ENCODE peak calls at places on chromosomes 16 and 17, in seven cellular contexts. One of them, this sample, is unnamed.

GRCh38 chr17:66040402-66040801 is 151.5 kb downstream of the CEP112 start:
- DNase-seq in left ventricle myocardium inferior: no peak
- DNase-seq in IMR-90: no peak
- DNase-seq in adrenal gland: peak
- DNase-seq in pancreas: no peak
- DNase-seq in coronary artery: no peak
- DNase-seq in PC-9: no peak
- DNase-seq in this sample: no peak

GRCh38 chr16:30786936-30787612 is at the start of gene ZNF629:
- DNase-seq in left ventricle myocardium inferior: peak
- DNase-seq in IMR-90: peak
- DNase-seq in adrenal gland: peak
- DNase-seq in pancreas: peak
- DNase-seq in coronary artery: no peak
- DNase-seq in PC-9: peak
- DNase-seq in this sample: peak

GRCh38 chr17:56165017-56165720 is 11.9 kb downstream of the ANKFN1 start:
- DNase-seq in left ventricle myocardium inferior: no peak
- DNase-seq in IMR-90: peak
- DNase-seq in adrenal gland: no peak
- DNase-seq in pancreas: no peak
- DNase-seq in coronary artery: no peak
- DNase-seq in PC-9: no peak
- DNase-seq in this sample: no peak

GRCh38 chr17:12316021-12316420 is 295.3 kb downstream of the MAP2K4 start:
- DNase-seq in left ventricle myocardium inferior: no peak
- DNase-seq in IMR-90: peak
- DNase-seq in adrenal gland: no peak
- DNase-seq in pancreas: no peak
- DNase-seq in coronary artery: no peak
- DNase-seq in PC-9: no peak
- DNase-seq in this sample: no peak

GRCh38 chr17:47621293-47622178 is 28.2 kb upstream of the KPNB1 start:
- DNase-seq in left ventricle myocardium inferior: no peak
- DNase-seq in IMR-90: peak
- DNase-seq in adrenal gland: peak
- DNase-seq in pancreas: no peak
- DNase-seq in coronary artery: no peak
- DNase-seq in PC-9: peak
- DNase-seq in this sample: peak

GRCh38 chr16:87062569-87063442 is 254.4 kb downstream of the C16orf95 start:
- DNase-seq in left ventricle myocardium inferior: peak
- DNase-seq in IMR-90: peak
- DNase-seq in adrenal gland: peak
- DNase-seq in pancreas: peak
- DNase-seq in coronary artery: peak
- DNase-seq in PC-9: no peak
- DNase-seq in this sample: peak

GRCh38 chr17:44543213-44543904 is 13.9 kb upstream of the FZD2 start:
- DNase-seq in left ventricle myocardium inferior: no peak
- DNase-seq in IMR-90: peak
- DNase-seq in adrenal gland: no peak
- DNase-seq in pancreas: no peak
- DNase-seq in coronary artery: no peak
- DNase-seq in PC-9: peak
- DNase-seq in this sample: peak

GRCh38 chr16:66228791-66229190 is 137.7 kb upstream of the CDH5 start:
- DNase-seq in left ventricle myocardium inferior: no peak
- DNase-seq in IMR-90: peak
- DNase-seq in adrenal gland: no peak
- DNase-seq in pancreas: no peak
- DNase-seq in coronary artery: no peak
- DNase-seq in PC-9: no peak
- DNase-seq in this sample: no peak

GRCh38 chr16:29738514-29738913 is 7.3 kb downstream of the C16orf54 start:
- DNase-seq in left ventricle myocardium inferior: no peak
- DNase-seq in IMR-90: no peak
- DNase-seq in adrenal gland: no peak
- DNase-seq in pancreas: no peak
- DNase-seq in coronary artery: no peak
- DNase-seq in PC-9: peak
- DNase-seq in this sample: no peak

GRCh38 chr16:86865866-86866675 is 287.7 kb downstream of the FOXL1 start:
- DNase-seq in left ventricle myocardium inferior: peak
- DNase-seq in IMR-90: peak
- DNase-seq in adrenal gland: no peak
- DNase-seq in pancreas: no peak
- DNase-seq in coronary artery: peak
- DNase-seq in PC-9: no peak
- DNase-seq in this sample: peak

GRCh38 chr17:76547183-76547641 is 7.4 kb downstream of the PRCD start:
- DNase-seq in left ventricle myocardium inferior: peak
- DNase-seq in IMR-90: peak
- DNase-seq in adrenal gland: peak
- DNase-seq in pancreas: peak
- DNase-seq in coronary artery: peak
- DNase-seq in PC-9: no peak
- DNase-seq in this sample: no peak

GRCh38 chr16:48086422-48086821 is 69.4 kb downstream of the ABCC12 start:
- DNase-seq in left ventricle myocardium inferior: no peak
- DNase-seq in IMR-90: no peak
- DNase-seq in adrenal gland: no peak
- DNase-seq in pancreas: no peak
- DNase-seq in coronary artery: no peak
- DNase-seq in PC-9: no peak
- DNase-seq in this sample: no peak

GRCh38 chr17:521168-521525 is 168.5 kb upstream of the RPH3AL start:
- DNase-seq in left ventricle myocardium inferior: no peak
- DNase-seq in IMR-90: peak
- DNase-seq in adrenal gland: no peak
- DNase-seq in pancreas: no peak
- DNase-seq in coronary artery: no peak
- DNase-seq in PC-9: no peak
- DNase-seq in this sample: no peak

GRCh38 chr16:88527186-88527936 is 42.8 kb upstream of the ZC3H18 start:
- DNase-seq in left ventricle myocardium inferior: peak
- DNase-seq in IMR-90: peak
- DNase-seq in adrenal gland: peak
- DNase-seq in pancreas: no peak
- DNase-seq in coronary artery: no peak
- DNase-seq in PC-9: no peak
- DNase-seq in this sample: peak

GRCh38 chr16:47136101-47136820 is 7.5 kb downstream of the NETO2 start:
- DNase-seq in left ventricle myocardium inferior: no peak
- DNase-seq in IMR-90: peak
- DNase-seq in adrenal gland: peak
- DNase-seq in pancreas: no peak
- DNase-seq in coronary artery: no peak
- DNase-seq in PC-9: peak
- DNase-seq in this sample: peak

GRCh38 chr17:80766290-80766689 is 221.7 kb downstream of the RPTOR start:
- DNase-seq in left ventricle myocardium inferior: no peak
- DNase-seq in IMR-90: no peak
- DNase-seq in adrenal gland: no peak
- DNase-seq in pancreas: no peak
- DNase-seq in coronary artery: no peak
- DNase-seq in PC-9: no peak
- DNase-seq in this sample: no peak

GRCh38 chr16:3094289-3095027 is 4.6 kb downstream of the ZSCAN10 start:
- DNase-seq in left ventricle myocardium inferior: no peak
- DNase-seq in IMR-90: peak
- DNase-seq in adrenal gland: peak
- DNase-seq in pancreas: no peak
- DNase-seq in coronary artery: no peak
- DNase-seq in PC-9: no peak
- DNase-seq in this sample: no peak

GRCh38 chr16:51048544-51048943 is 102.5 kb downstream of the SALL1 start:
- DNase-seq in left ventricle myocardium inferior: no peak
- DNase-seq in IMR-90: peak
- DNase-seq in adrenal gland: no peak
- DNase-seq in pancreas: no peak
- DNase-seq in coronary artery: no peak
- DNase-seq in PC-9: no peak
- DNase-seq in this sample: peak

GRCh38 chr17:64651889-64652288 is 10.2 kb downstream of the SMURF2 start:
- DNase-seq in left ventricle myocardium inferior: no peak
- DNase-seq in IMR-90: no peak
- DNase-seq in adrenal gland: no peak
- DNase-seq in pancreas: no peak
- DNase-seq in coronary artery: no peak
- DNase-seq in PC-9: no peak
- DNase-seq in this sample: no peak

GRCh38 chr17:64653985-64654355 is 8.1 kb downstream of the SMURF2 start:
- DNase-seq in left ventricle myocardium inferior: no peak
- DNase-seq in IMR-90: no peak
- DNase-seq in adrenal gland: no peak
- DNase-seq in pancreas: no peak
- DNase-seq in coronary artery: no peak
- DNase-seq in PC-9: no peak
- DNase-seq in this sample: no peak

GRCh38 chr17:64653325-64653984 is 8.7 kb downstream of the SMURF2 start:
- DNase-seq in left ventricle myocardium inferior: no peak
- DNase-seq in IMR-90: peak
- DNase-seq in adrenal gland: no peak
- DNase-seq in pancreas: no peak
- DNase-seq in coronary artery: no peak
- DNase-seq in PC-9: no peak
- DNase-seq in this sample: no peak

GRCh38 chr17:64647817-64648216 is 14.3 kb downstream of the SMURF2 start:
- DNase-seq in left ventricle myocardium inferior: no peak
- DNase-seq in IMR-90: no peak
- DNase-seq in adrenal gland: no peak
- DNase-seq in pancreas: no peak
- DNase-seq in coronary artery: no peak
- DNase-seq in PC-9: no peak
- DNase-seq in this sample: no peak

GRCh38 chr17:64648234-64648633 is 13.9 kb downstream of the SMURF2 start:
- DNase-seq in left ventricle myocardium inferior: no peak
- DNase-seq in IMR-90: no peak
- DNase-seq in adrenal gland: no peak
- DNase-seq in pancreas: no peak
- DNase-seq in coronary artery: no peak
- DNase-seq in PC-9: no peak
- DNase-seq in this sample: no peak
- H3K27ac ChIP-seq in left ventricle myocardium inferior: no peak
- H3K27ac ChIP-seq in IMR-90: peak
- H3K27ac ChIP-seq in adrenal gland: no peak
- H3K27ac ChIP-seq in pancreas: no peak
- H3K27ac ChIP-seq in coronary artery: no peak
- H3K27ac ChIP-seq in PC-9: peak
- H3K27ac ChIP-seq in this sample: no peak

GRCh38 chr17:16106161-16106891 is 106.7 kb downstream of the TTC19 start:
- DNase-seq in left ventricle myocardium inferior: no peak
- DNase-seq in IMR-90: peak
- DNase-seq in adrenal gland: no peak
- DNase-seq in pancreas: no peak
- DNase-seq in coronary artery: no peak
- DNase-seq in PC-9: no peak
- DNase-seq in this sample: no peak

GRCh38 chr17:16108858-16109257 is 106.5 kb downstream of the NCOR1 start:
- DNase-seq in left ventricle myocardium inferior: no peak
- DNase-seq in IMR-90: no peak
- DNase-seq in adrenal gland: no peak
- DNase-seq in pancreas: no peak
- DNase-seq in coronary artery: no peak
- DNase-seq in PC-9: no peak
- DNase-seq in this sample: no peak

GRCh38 chr17:16107165-16107770 is 107.6 kb downstream of the TTC19 start:
- DNase-seq in left ventricle myocardium inferior: no peak
- DNase-seq in IMR-90: no peak
- DNase-seq in adrenal gland: no peak
- DNase-seq in pancreas: no peak
- DNase-seq in coronary artery: no peak
- DNase-seq in PC-9: no peak
- DNase-seq in this sample: no peak

GRCh38 chr17:16104189-16104588 is 104.6 kb downstream of the TTC19 start:
- DNase-seq in left ventricle myocardium inferior: no peak
- DNase-seq in IMR-90: no peak
- DNase-seq in adrenal gland: no peak
- DNase-seq in pancreas: no peak
- DNase-seq in coronary artery: no peak
- DNase-seq in PC-9: no peak
- DNase-seq in this sample: no peak

GRCh38 chr17:16108386-16108785 is 106.9 kb downstream of the NCOR1 start:
- DNase-seq in left ventricle myocardium inferior: no peak
- DNase-seq in IMR-90: no peak
- DNase-seq in adrenal gland: no peak
- DNase-seq in pancreas: no peak
- DNase-seq in coronary artery: no peak
- DNase-seq in PC-9: no peak
- DNase-seq in this sample: no peak
- TF ChIP-seq CTCF in left ventricle myocardium inferior: no peak
- TF ChIP-seq CTCF in IMR-90: no peak
- TF ChIP-seq CTCF in adrenal gland: no peak
- TF ChIP-seq CTCF in pancreas: no peak
- TF ChIP-seq CTCF in coronary artery: no peak
- TF ChIP-seq CTCF in PC-9: no peak
- TF ChIP-seq CTCF in this sample: no peak

GRCh38 chr17:81822312-81822637 is 10.8 kb downstream of the MCRIP1 start:
- DNase-seq in left ventricle myocardium inferior: no peak
- DNase-seq in IMR-90: no peak
- DNase-seq in adrenal gland: no peak
- DNase-seq in pancreas: no peak
- DNase-seq in coronary artery: no peak
- DNase-seq in PC-9: no peak
- DNase-seq in this sample: no peak

GRCh38 chr17:81819648-81820171 is 13.4 kb downstream of the MCRIP1 start:
- DNase-seq in left ventricle myocardium inferior: no peak
- DNase-seq in IMR-90: no peak
- DNase-seq in adrenal gland: no peak
- DNase-seq in pancreas: no peak
- DNase-seq in coronary artery: no peak
- DNase-seq in PC-9: no peak
- DNase-seq in this sample: no peak

GRCh38 chr17:81821603-81822311 is 11.3 kb downstream of the MCRIP1 start:
- DNase-seq in left ventricle myocardium inferior: peak
- DNase-seq in IMR-90: peak
- DNase-seq in adrenal gland: peak
- DNase-seq in pancreas: peak
- DNase-seq in coronary artery: no peak
- DNase-seq in PC-9: no peak
- DNase-seq in this sample: no peak

GRCh38 chr17:81822996-81823799 is 9.9 kb downstream of the MCRIP1 start:
- DNase-seq in left ventricle myocardium inferior: no peak
- DNase-seq in IMR-90: no peak
- DNase-seq in adrenal gland: no peak
- DNase-seq in pancreas: no peak
- DNase-seq in coronary artery: no peak
- DNase-seq in PC-9: no peak
- DNase-seq in this sample: no peak

GRCh38 chr17:81821147-81821546 is 11.9 kb downstream of the MCRIP1 start:
- DNase-seq in left ventricle myocardium inferior: no peak
- DNase-seq in IMR-90: no peak
- DNase-seq in adrenal gland: peak
- DNase-seq in pancreas: no peak
- DNase-seq in coronary artery: no peak
- DNase-seq in PC-9: no peak
- DNase-seq in this sample: no peak
- H3K27ac ChIP-seq in left ventricle myocardium inferior: peak
- H3K27ac ChIP-seq in IMR-90: no peak
- H3K27ac ChIP-seq in adrenal gland: no peak
- H3K27ac ChIP-seq in pancreas: peak
- H3K27ac ChIP-seq in coronary artery: peak
- H3K27ac ChIP-seq in PC-9: no peak
- H3K27ac ChIP-seq in this sample: peak

GRCh38 chr17:82914375-82914774 is 74.6 kb upstream of the ZNF750 start:
- DNase-seq in left ventricle myocardium inferior: peak
- DNase-seq in IMR-90: no peak
- DNase-seq in adrenal gland: no peak
- DNase-seq in pancreas: no peak
- DNase-seq in coronary artery: no peak
- DNase-seq in PC-9: no peak
- DNase-seq in this sample: peak
- TF ChIP-seq CTCF in left ventricle myocardium inferior: peak
- TF ChIP-seq CTCF in IMR-90: peak
- TF ChIP-seq CTCF in adrenal gland: no peak
- TF ChIP-seq CTCF in pancreas: peak
- TF ChIP-seq CTCF in coronary artery: no peak
- TF ChIP-seq CTCF in PC-9: no peak
- TF ChIP-seq CTCF in this sample: no peak